ENCODE peak calls at places on chromosomes 13 and 19, in eight cellular contexts. D is GM04503; Q is Calu3; X is activated naive CD4-positive, alpha-beta T cell treated with anti-CD3 and anti-CD28 coated beads, Interleukin-2, amount 10 ng/mL, durations not matched to agents 7 days and 5 days; S is renal cortical epithelial cell; G is lung; F is mucosa of descending colon; E is D721Med. A is an unnamed sample.

GRCh38 chr13:51728972-51729371 is 75.0 kb downstream of the DHRS12 start:
- DNase-seq in F (no peak), G (no peak), X (no peak), E (no peak), Q (no peak), S (peak; percentile 88), D (peak; percentile 40), A (peak; percentile 68)

GRCh38 chr13:109868583-109869311 is 82.4 kb upstream of the IRS2 start:
- DNase-seq in F (no peak), Q (no peak), X (no peak), D (no peak), S (peak; percentile 55), G (no peak), E (no peak), A (no peak)

GRCh38 chr19:19426216-19426615 is 20.7 kb downstream of the GATAD2A start:
- DNase-seq in F (no peak), D (no peak), Q (no peak), G (no peak), X (no peak), S (no peak), E (no peak), A (no peak)

GRCh38 chr13:113804703-113805430 is 45.8 kb downstream of the TMEM255B start:
- DNase-seq in F (no peak), S (no peak), E (no peak), Q (no peak), G (no peak), D (no peak), X (no peak), A (no peak)

GRCh38 chr13:111399776-111400505 is 79.5 kb downstream of the TEX29 start:
- DNase-seq in G (no peak), D (no peak), F (no peak), X (peak; percentile 10), E (no peak), S (no peak), Q (no peak), A (no peak)

GRCh38 chr19:40331052-40331451 is 17.1 kb downstream of the C19orf47 start:
- DNase-seq in E (no peak), S (no peak), D (no peak), F (no peak), G (peak; percentile 51), Q (no peak), X (no peak), A (no peak)

GRCh38 chr19:18439025-18439909 is 1.3 kb upstream of the ISYNA1 start:
- DNase-seq in G (no peak), X (no peak), E (no peak), S (peak; percentile 56), F (no peak), Q (peak; percentile 37), D (no peak), A (no peak)

GRCh38 chr13:99214232-99214631 is 13.6 kb downstream of the UBAC2 start:
- DNase-seq in F (no peak), S (no peak), G (no peak), X (peak; percentile 31), D (no peak), E (no peak), Q (no peak), A (no peak)

GRCh38 chr13:38369058-38369457 is 19.4 kb downstream of the UFM1 start:
- DNase-seq in F (no peak), E (no peak), D (no peak), S (no peak), X (no peak), Q (no peak), G (no peak), A (no peak)

A was measured in non-pigmented ciliary epithelial cell.